ENCODE peak calls at places on chromosomes 7 and 10, in five cellular contexts. C is IMR-90, T is HCT116, W is H1, P is breast epithelium. D is an unnamed sample.

GRCh38 chr10:26391701-26392695 is 46.1 kb upstream of the APBB1IP start:
- DNase-seq in P (no peak), W (no peak), C (no peak), T (no peak), D (no peak)

GRCh38 chr10:133230387-133231195 is 574 bp downstream of the UTF1 start:
- DNase-seq in C (no peak), T (no peak), P (no peak), W (no peak), D (no peak)

GRCh38 chr7:44284216-44284615 is 41.2 kb downstream of the CAMK2B start:
- DNase-seq in W (no peak), T (no peak), C (peak), P (peak), D (no peak)

GRCh38 chr7:37431413-37431812 is 17.3 kb downstream of the ELMO1 start:
- DNase-seq in W (no peak), C (no peak), T (no peak), P (no peak), D (no peak)

GRCh38 chr7:1536768-1537630 is 6.5 kb downstream of the MAFK start:
- DNase-seq in P (peak), T (peak), W (no peak), C (peak), D (peak)

GRCh38 chr10:103281753-103282152 is 4.8 kb downstream of the INA start:
- DNase-seq in C (peak), T (no peak), W (peak), P (no peak), D (peak)

GRCh38 chr10:15482168-15482567 is 111.1 kb upstream of the FAM171A1 start:
- DNase-seq in C (no peak), W (no peak), T (no peak), P (no peak), D (no peak)

GRCh38 chr10:116063107-116063506 is 209.9 kb downstream of the GFRA1 start:
- DNase-seq in P (no peak), T (no peak), C (no peak), W (no peak), D (no peak)

GRCh38 chr7:31432831-31433340 is 81.0 kb upstream of the ITPRID1 start:
- DNase-seq in W (no peak), P (no peak), T (no peak), C (no peak), D (no peak)

GRCh38 chr7:38027884-38028455 is 107.5 kb downstream of the EPDR1 start:
- DNase-seq in C (no peak), W (no peak), T (no peak), P (no peak), D (no peak)

GRCh38 chr10:125238682-125239081 is 78.3 kb upstream of the CTBP2 start:
- DNase-seq in P (no peak), W (no peak), T (no peak), C (no peak), D (no peak)

GRCh38 chr7:2307690-2308107 is 6.5 kb downstream of the SNX8 start:
- DNase-seq in C (no peak), W (no peak), P (no peak), T (no peak), D (no peak)

GRCh38 chr7:134701272-134701671 is 54.6 kb downstream of the BPGM start:
- DNase-seq in T (no peak), C (peak), P (no peak), W (no peak), D (no peak)

GRCh38 chr10:49220679-49221078 is 32.5 kb upstream of the TMEM273 start:
- DNase-seq in P (no peak), T (no peak), W (no peak), C (no peak), D (no peak)

GRCh38 chr7:2242541-2243482 is 786 bp downstream of the NUDT1 start:
- DNase-seq in C (peak), P (no peak), W (no peak), T (no peak), D (no peak)

GRCh38 chr10:61411651-61412050 is 41.5 kb downstream of the TMEM26 start:
- DNase-seq in C (no peak), W (no peak), P (no peak), T (no peak), D (no peak)

GRCh38 chr7:71563276-71563675 is 431.3 kb downstream of the GALNT17 start:
- DNase-seq in W (no peak), P (no peak), C (no peak), T (no peak), D (no peak)

GRCh38 chr7:91789086-91789485 is 91.4 kb downstream of the MTERF1 start:
- DNase-seq in W (no peak), C (no peak), P (no peak), T (no peak), D (no peak)

GRCh38 chr7:140062118-140062527 is 628 bp downstream of the PARP12 start:
- DNase-seq in P (no peak), W (no peak), C (no peak), T (no peak), D (peak)

GRCh38 chr7:97671571-97671970 is 60.3 kb upstream of the TAC1 start:
- DNase-seq in P (no peak), W (no peak), T (no peak), C (no peak), D (no peak)

GRCh38 chr10:30765022-30765610 is 135.6 kb upstream of the LYZL2 start:
- DNase-seq in P (no peak), C (no peak), T (no peak), W (no peak), D (no peak)

GRCh38 chr7:30913821-30914515 is 2.3 kb downstream of the AQP1 start:
- DNase-seq in W (no peak), P (no peak), C (no peak), T (no peak), D (no peak)

GRCh38 chr10:111648046-111648445 is 535.5 kb downstream of the GPAM start:
- DNase-seq in P (no peak), T (no peak), C (no peak), W (no peak), D (no peak)

GRCh38 chr7:117320523-117320922 is 2.3 kb downstream of the WNT2 start:
- DNase-seq in C (no peak), T (no peak), P (no peak), W (no peak), D (no peak)

GRCh38 chr10:122152544-122152943 is 118.6 kb upstream of the BTBD16 start:
- DNase-seq in C (peak), T (no peak), P (no peak), W (no peak), D (no peak)

GRCh38 chr10:51109821-51110533 is 35.7 kb downstream of the PRKG1 start:
- DNase-seq in C (peak), P (no peak), T (no peak), W (no peak), D (no peak)

GRCh38 chr7:1329261-1329660 is 96.6 kb downstream of the UNCX start:
- DNase-seq in T (no peak), W (no peak), P (no peak), C (no peak), D (no peak)

GRCh38 chr7:139749545-139749944 is 28.3 kb downstream of the HIPK2 start:
- DNase-seq in T (no peak), W (no peak), C (no peak), P (no peak), D (no peak)

GRCh38 chr7:74306737-74307469 is 17.7 kb downstream of the CLIP2 start:
- DNase-seq in P (no peak), T (no peak), C (peak), W (no peak), D (peak)

GRCh38 chr10:51073461-51074237 is 638 bp upstream of the PRKG1 start:
- DNase-seq in P (no peak), T (no peak), W (no peak), C (peak), D (peak)

GRCh38 chr7:45980181-45980905 is 59.3 kb upstream of the IGFBP3 start:
- DNase-seq in P (no peak), W (no peak), C (peak), T (no peak), D (no peak)

GRCh38 chr10:70579234-70580002 is 23.1 kb downstream of the PRF1 start:
- DNase-seq in C (no peak), P (no peak), T (peak), W (no peak), D (no peak)

GRCh38 chr7:2873686-2874551 is 29.8 kb upstream of the GNA12 start:
- DNase-seq in C (peak), P (no peak), W (peak), T (peak), D (no peak)

GRCh38 chr7:82288769-82289535 is 154.6 kb downstream of the CACNA2D1 start:
- DNase-seq in P (no peak), W (no peak), C (no peak), T (no peak), D (no peak)

GRCh38 chr10:128073880-128074279 is 52.3 kb downstream of the MKI67 start:
- DNase-seq in P (no peak), W (no peak), C (no peak), T (no peak), D (no peak)

GRCh38 chr7:38840736-38841460 is 68.1 kb downstream of the VPS41 start:
- DNase-seq in C (peak), W (no peak), P (no peak), T (no peak), D (no peak)

GRCh38 chr10:2094171-2094570 is 356.8 kb upstream of the ADARB2 start:
- DNase-seq in C (no peak), W (no peak), P (no peak), T (no peak), D (no peak)

GRCh38 chr10:94545277-94546057 is at the start of gene HELLS:
- DNase-seq in W (peak), P (peak), T (peak), C (peak), D (peak)
- TF ChIP-seq POLR2A in W (peak), P (no peak), T (peak), C (peak), D (no peak)

GRCh38 chr10:44949915-44950314 is 9.7 kb upstream of the RASSF4 start:
- DNase-seq in P (no peak), W (no peak), C (no peak), T (no peak), D (no peak)

GRCh38 chr10:44946201-44946600 is 13.4 kb upstream of the RASSF4 start:
- DNase-seq in T (no peak), W (no peak), P (no peak), C (peak), D (no peak)

GRCh38 chr10:44949127-44949802 is 10.3 kb upstream of the RASSF4 start:
- DNase-seq in C (no peak), W (no peak), P (no peak), T (no peak), D (no peak)

GRCh38 chr10:44948713-44949112 is 10.9 kb upstream of the RASSF4 start:
- DNase-seq in W (no peak), C (no peak), P (no peak), T (no peak), D (no peak)

GRCh38 chr10:44947356-44948152 is 12.0 kb upstream of the RASSF4 start:
- DNase-seq in T (no peak), W (no peak), C (no peak), P (no peak), D (no peak)
- H3K27ac ChIP-seq in T (no peak), W (no peak), C (no peak), P (no peak), D (no peak)

DNA sequence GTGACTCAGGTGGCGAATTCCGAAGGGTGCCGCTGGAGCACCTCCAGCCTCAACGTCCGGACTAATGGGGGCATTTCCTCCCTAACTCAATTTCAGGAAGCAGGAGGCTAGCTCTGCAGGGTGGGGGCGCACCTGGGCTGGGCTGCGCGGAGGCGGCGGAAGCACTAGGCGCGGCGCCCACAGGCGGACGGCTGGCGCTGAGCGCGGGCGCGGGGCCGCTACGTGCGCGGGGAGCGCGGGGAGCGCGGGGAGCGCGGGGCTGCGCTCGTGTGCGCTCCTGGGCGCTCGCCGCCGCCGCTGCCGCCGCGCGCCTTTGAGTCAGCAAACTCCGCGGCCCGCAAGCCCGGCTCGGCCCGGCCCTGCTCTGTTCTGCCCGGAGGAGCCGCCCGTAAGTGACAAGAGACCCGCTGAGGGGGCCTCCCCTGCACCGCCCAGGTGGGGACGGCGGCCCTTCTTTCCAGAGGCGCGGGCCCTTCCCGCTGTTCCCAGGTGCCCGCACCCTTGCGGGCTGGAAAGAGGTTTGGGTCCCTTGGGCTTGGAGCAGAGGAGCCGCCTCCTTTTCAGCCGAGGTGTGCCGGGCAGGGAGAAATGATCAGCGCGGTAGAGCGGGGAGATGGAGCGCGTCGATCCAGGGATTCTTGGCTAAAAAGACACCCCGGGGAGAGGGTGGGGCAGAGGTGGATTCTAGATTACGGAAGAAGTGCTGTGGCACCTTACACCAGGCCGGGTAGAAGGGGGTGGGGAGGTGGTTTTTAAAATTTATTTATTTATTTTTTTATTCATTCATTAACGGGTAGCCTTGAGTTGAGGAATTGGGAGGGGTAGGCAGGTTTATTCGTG is at the start of gene SNX10:
- DNase-seq in C (no peak), T (peak), W (peak), P (peak), D (peak)
- TF ChIP-seq CTCF in C (no peak), T (peak), W (peak), P (no peak), D (peak)

GRCh38 chr7:150738092-150739044 is 1.1 kb downstream of the GIMAP5 start:
- DNase-seq in C (no peak), T (peak), P (no peak), W (no peak), D (no peak)

GRCh38 chr7:150737265-150738055 is at the start of gene GIMAP5:
- DNase-seq in P (no peak), T (no peak), C (no peak), W (no peak), D (no peak)

GRCh38 chr7:150739045-150739432 is 1.8 kb downstream of the GIMAP5 start:
- DNase-seq in W (no peak), C (no peak), T (no peak), P (no peak), D (no peak)

GRCh38 chr7:150735596-150736358 is 1.4 kb upstream of the GIMAP5 start:
- DNase-seq in W (peak), C (no peak), P (no peak), T (no peak), D (no peak)

DNA sequence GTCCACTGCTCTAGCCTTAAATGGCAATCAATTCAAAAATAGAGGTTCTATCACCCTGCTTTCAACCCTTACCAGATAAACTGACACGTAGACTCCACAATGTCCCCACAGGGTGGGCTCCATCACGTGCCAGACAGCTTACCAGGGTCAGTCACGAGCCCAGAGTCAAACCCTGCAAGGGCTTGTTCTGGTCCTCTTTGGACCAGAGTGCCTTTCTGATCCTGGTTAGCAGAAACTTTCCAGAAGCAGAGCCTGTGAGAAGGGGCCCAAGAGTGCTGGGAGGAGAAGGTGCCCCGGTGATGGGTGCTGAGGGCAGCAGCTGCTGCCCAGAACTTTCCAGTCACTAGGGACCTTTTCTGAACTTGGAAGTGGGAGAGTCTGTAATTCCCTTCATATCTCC is 354 bp upstream of the GIMAP5 start:
- DNase-seq in P (no peak), T (no peak), C (no peak), W (no peak), D (no peak)
- TF ChIP-seq POLR2A in P (no peak), T (no peak), C (no peak), W (no peak), D (no peak)

D was measured in testis.